ENCODE peak calls at places on chromosomes 4 and X, in five cellular contexts. N is cardiac fibroblast, S is progenitor cell of endocrine pancreas, P is tibial artery, G is cardiac muscle cell. I is an unnamed sample.

GRCh38 chr4:7393491-7394183 is 41.1 kb downstream of the PSAPL1 start:
- DNase-seq in N (no peak), P (peak), G (no peak), S (no peak), I (no peak)

GRCh38 chrX:154719132-154719675 is 31.7 kb downstream of the GAB3 start:
- DNase-seq in G (peak), P (no peak), N (peak), S (no peak), I (no peak)

GRCh38 chr4:82560853-82561744 is 689 bp downstream of the TMEM150C start:
- DNase-seq in P (no peak), S (peak), N (no peak), G (no peak), I (no peak)

GRCh38 chr4:108010167-108010566 is 20.5 kb downstream of the HADH start:
- DNase-seq in N (peak), G (no peak), P (no peak), S (no peak), I (no peak)

GRCh38 chrX:109600114-109600710 is 24.8 kb downstream of the KCNE5 start:
- DNase-seq in P (no peak), S (no peak), N (peak), G (peak), I (no peak)

GRCh38 chr4:169756971-169757574 is 671 bp downstream of the HPF1 start:
- DNase-seq in P (no peak), N (peak), S (no peak), G (no peak), I (no peak)

GRCh38 chr4:1192091-1192492 is 19.7 kb upstream of the SPON2 start:
- DNase-seq in N (peak), G (peak), S (no peak), P (peak), I (no peak)

GRCh38 chr4:170398228-170398627 is 308.5 kb upstream of the AADAT start:
- DNase-seq in G (no peak), P (no peak), N (no peak), S (no peak), I (no peak)

GRCh38 chrX:31572396-31572795 is 500.6 kb upstream of the FTHL17 start:
- DNase-seq in S (no peak), P (no peak), G (no peak), N (no peak), I (no peak)

GRCh38 chr4:169823685-169824084 is 65.9 kb upstream of the HPF1 start:
- DNase-seq in G (peak), P (no peak), N (peak), S (peak), I (no peak)

GRCh38 chr4:112523764-112524505 is 8.0 kb upstream of the NEUROG2 start:
- DNase-seq in G (peak), N (peak), P (no peak), S (peak), I (peak)

GRCh38 chr4:112520598-112521122 is 4.7 kb upstream of the NEUROG2 start:
- DNase-seq in P (no peak), N (no peak), S (no peak), G (no peak), I (no peak)

GRCh38 chr4:112521123-112522116 is 5.4 kb upstream of the NEUROG2 start:
- DNase-seq in P (no peak), G (no peak), S (no peak), N (no peak), I (peak)

GRCh38 chr4:112522389-112522788 is 6.4 kb upstream of the NEUROG2 start:
- DNase-seq in G (no peak), N (no peak), S (no peak), P (no peak), I (no peak)

GRCh38 chr4:112523008-112523440 is 7.0 kb upstream of the NEUROG2 start:
- DNase-seq in P (no peak), N (peak), S (no peak), G (peak), I (peak)
- TF ChIP-seq CTCF in P (no peak), N (no peak), S (no peak), G (peak), I (no peak)

GRCh38 chr4:158781963-158782362 is 13.1 kb downstream of the FNIP2 start:
- DNase-seq in G (no peak), N (no peak), P (no peak), S (no peak), I (no peak)
- TF ChIP-seq CTCF in G (no peak), N (no peak), P (no peak), S (no peak), I (no peak)

GRCh38 chrX:112048707-112049106 is 33.9 kb downstream of the TRPC5 start:
- DNase-seq in G (no peak), S (no peak), P (no peak), N (no peak), I (no peak)

GRCh38 chrX:112043997-112044396 is 38.6 kb downstream of the TRPC5 start:
- DNase-seq in G (peak), S (no peak), N (peak), P (no peak), I (no peak)
- TF ChIP-seq CTCF in G (peak), S (peak), N (no peak), P (no peak), I (no peak)

GRCh38 chrX:46572295-46572936 is 1.1 kb upstream of the CHST7 start:
- DNase-seq in P (no peak), S (no peak), G (no peak), N (no peak), I (no peak)
- TF ChIP-seq CTCF in P (no peak), S (no peak), G (no peak), N (no peak), I (no peak)

DNA sequence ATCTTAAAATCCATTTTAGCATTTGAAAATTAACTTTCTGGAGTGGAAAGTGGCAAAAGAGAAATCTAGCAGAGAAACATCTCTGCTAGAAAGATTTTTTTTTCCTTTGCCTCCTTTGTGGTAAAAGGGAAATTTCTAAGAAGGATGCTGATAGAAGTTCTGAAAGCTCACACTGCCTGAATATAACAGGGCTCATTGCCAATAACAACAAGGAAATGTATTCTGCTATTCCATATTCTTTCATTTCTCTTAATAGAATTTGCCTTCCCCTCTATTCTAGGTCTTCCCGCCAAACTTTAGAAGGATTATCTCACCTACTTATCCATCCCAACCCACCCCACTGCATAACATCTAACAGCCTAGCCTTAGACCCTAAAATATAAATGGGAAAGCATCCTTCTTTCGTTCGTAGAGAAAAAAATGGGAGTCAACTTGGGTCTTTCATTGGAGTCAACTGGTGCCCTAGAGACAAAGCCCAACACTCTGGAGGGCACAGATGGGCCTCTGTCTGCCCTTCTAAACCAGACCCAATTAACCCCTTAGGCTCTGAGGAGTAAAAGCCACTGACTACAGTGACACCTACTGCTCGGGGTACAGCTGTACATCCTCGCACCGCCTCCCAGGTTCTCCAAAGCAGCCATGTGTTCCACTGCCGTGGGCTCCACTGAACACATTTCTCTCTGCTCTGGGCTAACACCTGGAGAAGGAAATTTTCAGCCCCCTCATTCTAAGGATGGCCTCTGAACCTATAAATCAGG is 103.9 kb downstream of the MAML3 start:
- DNase-seq in P (no peak), G (peak), N (peak), S (no peak), I (no peak)
- TF ChIP-seq CTCF in P (no peak), G (peak), N (peak), S (peak), I (no peak)

GRCh38 chr4:99159699-99160098 is 15.6 kb upstream of the ADH4 start:
- DNase-seq in P (no peak), G (no peak), N (peak), S (no peak), I (no peak)
- TF ChIP-seq CTCF in P (no peak), G (no peak), N (peak), S (no peak), I (no peak)

I was measured in activated B cell treated with CpG ODN at 0.5 μM for 24 hours.